ENCODE peak calls at places on chromosomes 2 and 18, in four cellular contexts. J is brain microvascular endothelial cell, V is T-helper 9 cell, K is A549. P is an unnamed sample.
A peak's percentile ranks its signal among the peaks of the same experiment; 100 is the strongest.

GRCh38 chr18:64276736-64277135 is 127.8 kb upstream of the LINC00305 start:
- DNase-seq in K (no peak), V (no peak), J (no peak), P (no peak)

GRCh38 chr18:72830109-72830508 is 37.7 kb downstream of the NETO1 start:
- DNase-seq in J (no peak), V (no peak), K (no peak), P (peak; percentile 17)

GRCh38 chr2:31446848-31447247 is 32.3 kb upstream of the XDH start:
- DNase-seq in V (no peak), K (no peak), J (no peak), P (no peak)

GRCh38 chr18:33495278-33495677 is 54.8 kb upstream of the CCDC178 start:
- DNase-seq in K (no peak), J (peak; percentile 56), V (no peak), P (peak; percentile 33)

GRCh38 chr2:172921538-172922236 is 154.0 kb upstream of the MAP3K20 start:
- DNase-seq in K (no peak), J (peak; percentile 45), V (no peak), P (no peak)

GRCh38 chr2:115541808-115542207 is 1099.4 kb downstream of the DPP10 start:
- DNase-seq in J (no peak), K (no peak), V (no peak), P (no peak)

GRCh38 chr2:19359021-19359357 is 566 bp upstream of the OSR1 start:
- DNase-seq in V (no peak), J (no peak), K (no peak), P (no peak)

GRCh38 chr2:234556848-234557573 is 60.1 kb upstream of the ARL4C start:
- DNase-seq in V (no peak), K (peak; percentile 43), J (peak; percentile 32), P (no peak)

GRCh38 chr2:38465789-38466127 is 88.7 kb upstream of the ATL2 start:
- DNase-seq in V (no peak), J (peak; percentile 21), K (peak; percentile 66), P (peak; percentile 64)

GRCh38 chr2:100537918-100538317 is 24.9 kb upstream of the PDCL3 start:
- DNase-seq in V (no peak), J (no peak), K (no peak), P (no peak)

GRCh38 chr2:26297061-26297460 is 48.9 kb upstream of the SELENOI start:
- DNase-seq in J (no peak), V (no peak), K (no peak), P (no peak)

GRCh38 chr2:26165403-26165802 is 7.5 kb upstream of the GAREM2 start:
- DNase-seq in V (no peak), K (no peak), J (no peak), P (no peak)

GRCh38 chr18:58557013-58557435 is 71.9 kb downstream of the ALPK2 start:
- DNase-seq in V (no peak), J (no peak), K (no peak), P (no peak)

GRCh38 chr2:54859997-54860701 is 136.7 kb downstream of the EML6 start:
- DNase-seq in J (peak; percentile 60), K (peak; percentile 45), V (no peak), P (no peak)

GRCh38 chr2:39871291-39871761 is 92.3 kb upstream of the THUMPD2 start:
- DNase-seq in K (no peak), J (peak; percentile 75), V (no peak), P (no peak)

GRCh38 chr2:11819235-11819729 is 72.8 kb downstream of the LPIN1 start:
- DNase-seq in J (no peak), K (no peak), V (no peak), P (no peak)

GRCh38 chr2:104444392-104444791 is 409.5 kb upstream of the POU3F3 start:
- DNase-seq in J (no peak), K (no peak), V (no peak), P (no peak)

GRCh38 chr2:127508621-127509034 is 17.7 kb downstream of the IWS1 start:
- DNase-seq in K (peak; percentile 91), V (no peak), J (peak; percentile 95), P (peak; percentile 86)

GRCh38 chr2:205058409-205058808 is 513.1 kb downstream of the PARD3B start:
- DNase-seq in V (no peak), K (no peak), J (no peak), P (no peak)

GRCh38 chr2:234247453-234248180 is 197.1 kb downstream of the SPP2 start:
- DNase-seq in V (no peak), K (no peak), J (no peak), P (no peak)

GRCh38 chr18:35577045-35577848 is 4.3 kb upstream of the GALNT1 start:
- DNase-seq in K (no peak), J (no peak), V (no peak), P (no peak)

GRCh38 chr18:2787225-2787624 is 59.6 kb upstream of the EMILIN2 start:
- DNase-seq in J (no peak), V (no peak), K (no peak), P (no peak)

GRCh38 chr2:15313657-15314056 is 247.5 kb downstream of the NBAS start:
- DNase-seq in K (no peak), V (no peak), J (peak; percentile 12), P (no peak)

GRCh38 chr2:128451636-128452411 is 133.2 kb upstream of the HS6ST1 start:
- DNase-seq in K (no peak), V (no peak), J (no peak), P (no peak)

GRCh38 chr2:195995499-195995898 is 73.1 kb downstream of the DNAH7 start:
- DNase-seq in V (no peak), K (no peak), J (no peak), P (no peak)

GRCh38 chr2:176461098-176461497 is 191.9 kb downstream of the MTX2 start:
- DNase-seq in V (no peak), K (no peak), J (no peak), P (no peak)

GRCh38 chr2:122219504-122219903 is 464.1 kb downstream of the TSN start:
- DNase-seq in K (no peak), J (no peak), V (no peak), P (no peak)

GRCh38 chr2:158172719-158173118 is 71.0 kb downstream of the UPP2 start:
- DNase-seq in K (no peak), V (no peak), J (no peak), P (no peak)

GRCh38 chr2:223027442-223027841 is 24.5 kb upstream of the KCNE4 start:
- DNase-seq in V (no peak), J (peak; percentile 31), K (no peak), P (peak; percentile 83)